ENCODE peak calls at places on chromosome 2, in five cellular contexts. One of them, this sample, is unnamed.

GRCh38 chr2:152161598-152161997 is 14.0 kb downstream of the STAM2 start:
- DNase-seq in heart left ventricle: no peak
- DNase-seq in neural progenitor cell: no peak
- DNase-seq in adrenal gland: no peak
- DNase-seq in astrocyte of the cerebellum: no peak
- DNase-seq in this sample: no peak

GRCh38 chr2:192049362-192049761 is 145.4 kb downstream of the TMEFF2 start:
- DNase-seq in astrocyte of the cerebellum: no peak
- DNase-seq in adrenal gland: no peak
- DNase-seq in heart left ventricle: no peak
- DNase-seq in neural progenitor cell: no peak
- DNase-seq in this sample: no peak

GRCh38 chr2:222613715-222614331 is 42.1 kb downstream of the FARSB start:
- DNase-seq in neural progenitor cell: peak
- DNase-seq in heart left ventricle: no peak
- DNase-seq in adrenal gland: no peak
- DNase-seq in astrocyte of the cerebellum: peak
- DNase-seq in this sample: no peak

GRCh38 chr2:202135111-202135874 is 62.2 kb downstream of the KIAA2012 start:
- DNase-seq in astrocyte of the cerebellum: peak
- DNase-seq in heart left ventricle: peak
- DNase-seq in adrenal gland: peak
- DNase-seq in neural progenitor cell: no peak
- DNase-seq in this sample: peak

GRCh38 chr2:85682378-85682777 is 11.8 kb upstream of the GNLY start:
- DNase-seq in neural progenitor cell: no peak
- DNase-seq in astrocyte of the cerebellum: no peak
- DNase-seq in adrenal gland: no peak
- DNase-seq in heart left ventricle: no peak
- DNase-seq in this sample: no peak

GRCh38 chr2:1521191-1521877 is 108.1 kb downstream of the TPO start:
- DNase-seq in adrenal gland: no peak
- DNase-seq in heart left ventricle: no peak
- DNase-seq in astrocyte of the cerebellum: no peak
- DNase-seq in neural progenitor cell: no peak
- DNase-seq in this sample: no peak

GRCh38 chr2:104046466-104046865 is 807.4 kb upstream of the POU3F3 start:
- DNase-seq in heart left ventricle: no peak
- DNase-seq in adrenal gland: no peak
- DNase-seq in neural progenitor cell: no peak
- DNase-seq in astrocyte of the cerebellum: no peak
- DNase-seq in this sample: no peak

GRCh38 chr2:239704737-239705136 is 303.9 kb upstream of the HDAC4 start:
- DNase-seq in heart left ventricle: no peak
- DNase-seq in neural progenitor cell: no peak
- DNase-seq in adrenal gland: peak
- DNase-seq in astrocyte of the cerebellum: no peak
- DNase-seq in this sample: no peak

GRCh38 chr2:174286172-174286571 is 37.8 kb upstream of the OLA1 start:
- DNase-seq in heart left ventricle: no peak
- DNase-seq in neural progenitor cell: no peak
- DNase-seq in adrenal gland: no peak
- DNase-seq in astrocyte of the cerebellum: no peak
- DNase-seq in this sample: no peak

GRCh38 chr2:119292226-119292625 is 68.6 kb downstream of the STEAP3 start:
- DNase-seq in neural progenitor cell: peak
- DNase-seq in astrocyte of the cerebellum: no peak
- DNase-seq in adrenal gland: peak
- DNase-seq in heart left ventricle: no peak
- DNase-seq in this sample: no peak

GRCh38 chr2:235460548-235461047 is 33.2 kb upstream of the AGAP1 start:
- DNase-seq in adrenal gland: peak
- DNase-seq in neural progenitor cell: no peak
- DNase-seq in heart left ventricle: no peak
- DNase-seq in astrocyte of the cerebellum: no peak
- DNase-seq in this sample: no peak
- H3K4me3 ChIP-seq in adrenal gland: no peak
- H3K4me3 ChIP-seq in neural progenitor cell: no peak
- H3K4me3 ChIP-seq in heart left ventricle: no peak
- H3K4me3 ChIP-seq in astrocyte of the cerebellum: no peak
- H3K4me3 ChIP-seq in this sample: no peak

DNA sequence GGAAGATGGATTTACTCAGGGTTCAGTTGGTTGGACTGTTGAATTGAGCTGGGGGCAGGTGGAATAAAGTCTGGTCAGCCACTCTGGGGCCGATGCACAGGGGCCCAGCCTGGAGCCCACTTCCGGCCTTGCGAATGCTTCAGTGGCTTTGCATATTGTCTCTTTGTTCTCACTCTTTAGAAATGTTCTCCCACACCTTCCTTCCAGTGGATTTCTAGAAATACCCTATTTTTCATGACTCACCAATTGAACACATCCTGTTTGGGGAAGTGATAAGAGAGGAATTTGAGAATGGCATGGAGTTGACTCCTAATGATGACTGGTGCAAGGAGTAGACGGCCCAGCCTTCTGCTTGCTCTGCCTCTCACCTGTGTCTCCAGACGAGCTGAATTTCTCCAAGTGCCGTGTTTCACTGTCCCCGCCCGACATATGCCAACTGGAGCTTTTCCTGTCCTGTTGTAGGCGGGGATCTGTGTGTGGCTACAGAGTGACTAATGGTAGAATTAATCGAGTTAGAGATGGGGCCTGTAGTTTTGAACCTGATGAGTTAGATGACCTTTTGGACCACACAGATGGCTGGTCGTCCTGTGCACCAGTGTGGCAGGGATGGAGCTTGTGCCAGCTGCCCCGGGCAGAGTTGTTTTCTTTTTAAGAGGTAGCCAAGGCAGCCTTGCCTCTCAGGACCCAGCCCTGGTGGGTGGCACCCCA is 28.2 kb downstream of the ASAP2 start:
- DNase-seq in heart left ventricle: no peak
- DNase-seq in adrenal gland: no peak
- DNase-seq in astrocyte of the cerebellum: peak
- DNase-seq in neural progenitor cell: no peak
- DNase-seq in this sample: no peak
- H3K4me3 ChIP-seq in heart left ventricle: no peak
- H3K4me3 ChIP-seq in adrenal gland: no peak
- H3K4me3 ChIP-seq in astrocyte of the cerebellum: no peak
- H3K4me3 ChIP-seq in neural progenitor cell: no peak
- H3K4me3 ChIP-seq in this sample: peak

DNA sequence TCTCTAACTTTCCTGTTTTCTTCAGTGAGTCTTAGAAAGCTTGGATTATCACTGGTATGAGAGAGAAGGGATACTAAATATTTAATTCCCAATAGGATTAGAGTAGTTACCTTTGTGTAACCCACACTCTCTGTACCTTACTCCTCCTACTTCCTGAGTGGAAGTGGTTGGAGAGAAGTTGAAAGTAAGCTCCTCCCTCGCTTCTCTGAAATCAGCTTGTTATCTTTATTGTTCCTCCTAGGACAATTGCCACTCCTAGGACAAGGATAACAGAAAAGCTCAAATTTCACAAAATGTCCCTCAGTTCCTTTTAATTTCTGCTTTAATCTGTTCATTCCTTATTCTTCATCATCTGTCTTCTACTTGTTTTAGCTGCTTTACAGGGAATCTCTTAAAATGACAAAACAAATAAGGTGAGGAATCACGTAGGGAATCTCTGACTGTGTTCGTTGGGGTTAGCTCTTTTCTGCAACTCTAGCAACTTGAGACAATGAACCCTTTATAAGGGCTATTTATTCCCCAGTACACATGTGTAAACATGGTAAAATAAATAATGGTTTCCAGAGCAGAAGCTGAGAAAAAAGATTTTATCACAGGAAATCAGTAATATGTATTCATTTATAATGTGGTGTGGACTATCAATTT is 8.6 kb downstream of the ITPRID2 start:
- DNase-seq in adrenal gland: no peak
- DNase-seq in heart left ventricle: no peak
- DNase-seq in neural progenitor cell: no peak
- DNase-seq in astrocyte of the cerebellum: no peak
- DNase-seq in this sample: no peak
- H3K4me3 ChIP-seq in adrenal gland: no peak
- H3K4me3 ChIP-seq in heart left ventricle: no peak
- H3K4me3 ChIP-seq in neural progenitor cell: no peak
- H3K4me3 ChIP-seq in astrocyte of the cerebellum: no peak
- H3K4me3 ChIP-seq in this sample: no peak

DNA sequence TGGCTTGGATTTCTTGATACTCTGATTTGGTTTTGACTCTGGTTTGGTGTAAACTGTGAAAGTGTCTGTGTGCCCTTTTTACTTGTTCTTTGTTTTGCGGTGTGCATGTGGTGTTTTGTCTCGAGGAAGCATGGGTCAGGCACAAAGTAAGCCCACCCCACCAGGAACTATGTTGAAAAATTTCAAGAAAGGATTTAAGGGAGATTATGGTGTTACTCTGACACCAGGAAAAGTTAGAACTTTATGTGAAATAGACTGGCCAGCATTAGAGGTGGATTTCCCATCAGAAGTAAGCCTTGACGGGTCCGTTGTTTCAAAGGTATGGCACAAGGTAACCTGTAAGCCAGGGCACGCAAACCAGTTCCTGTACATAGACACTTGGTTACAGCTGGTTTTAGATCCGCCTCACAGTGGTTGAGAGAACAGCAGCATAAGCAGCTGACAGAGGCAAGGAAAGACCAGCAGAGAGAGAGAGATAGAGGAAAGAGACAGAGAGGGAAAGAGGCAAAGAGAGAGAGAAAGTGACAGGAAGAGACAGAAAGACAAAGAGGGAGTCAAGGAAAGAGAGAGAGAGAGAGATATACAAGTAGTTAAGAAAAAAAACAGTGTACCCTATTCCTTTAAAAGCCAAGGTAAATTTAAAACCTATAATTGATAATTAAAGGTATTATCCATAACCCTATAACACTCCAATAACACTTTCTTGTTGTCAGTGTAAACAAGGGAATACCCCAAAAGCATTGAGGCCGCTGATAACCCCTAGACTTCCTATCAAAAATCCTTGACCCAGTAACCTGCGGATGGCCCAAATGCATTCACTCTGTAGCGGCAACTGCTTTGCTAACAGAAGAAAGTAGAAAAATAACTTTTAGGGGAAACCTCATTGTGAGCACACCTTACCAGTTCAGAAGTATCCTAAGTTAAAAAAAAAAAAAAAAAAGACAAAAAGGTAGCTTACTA is 42.6 kb downstream of the TFPI start:
- DNase-seq in astrocyte of the cerebellum: no peak
- DNase-seq in heart left ventricle: no peak
- DNase-seq in adrenal gland: no peak
- DNase-seq in neural progenitor cell: no peak
- DNase-seq in this sample: no peak
- H3K4me3 ChIP-seq in astrocyte of the cerebellum: no peak
- H3K4me3 ChIP-seq in heart left ventricle: no peak
- H3K4me3 ChIP-seq in adrenal gland: no peak
- H3K4me3 ChIP-seq in neural progenitor cell: peak
- H3K4me3 ChIP-seq in this sample: no peak